ENCODE peak calls at places on chromosomes 12 and 14, in four cellular contexts. D is SK-N-SH, S is A549, P is K562. G is an unnamed sample.

GRCh38 chr14:100100032-100100405 is 34.8 kb downstream of the EVL start:
- DNase-seq in S (no peak), D (no peak), P (no peak), G (no peak)

GRCh38 chr14:30143617-30144016 is 216.0 kb upstream of the PRKD1 start:
- DNase-seq in P (no peak), D (no peak), S (no peak), G (no peak)

GRCh38 chr14:56129941-56130340 is 11.7 kb downstream of the PELI2 start:
- DNase-seq in S (no peak), P (no peak), D (no peak), G (peak)

GRCh38 chr14:32913725-32914124 is 25.0 kb upstream of the NPAS3 start:
- DNase-seq in S (no peak), D (peak), P (no peak), G (no peak)

GRCh38 chr12:12070674-12071661 is at the start of gene BCL2L14:
- DNase-seq in S (no peak), P (no peak), D (no peak), G (no peak)

GRCh38 chr12:108768591-108769500 is 37.5 kb upstream of the CORO1C start:
- DNase-seq in S (peak), P (peak), D (peak), G (no peak)

GRCh38 chr12:79782197-79782890 is 91.6 kb upstream of the PAWR start:
- DNase-seq in D (no peak), S (peak), P (no peak), G (peak)

GRCh38 chr14:43651185-43651787 is 855.8 kb downstream of the FSCB start:
- DNase-seq in P (no peak), D (no peak), S (no peak), G (no peak)

GRCh38 chr12:89864419-89864818 is 155.8 kb upstream of the ATP2B1 start:
- DNase-seq in S (no peak), D (no peak), P (no peak), G (no peak)

GRCh38 chr12:52895726-52896189 is 9.1 kb downstream of the KRT8 start:
- DNase-seq in D (no peak), P (no peak), S (peak), G (no peak)

GRCh38 chr12:120534703-120535655 is 823 bp downstream of the RNF10 start:
- DNase-seq in P (peak), S (peak), D (peak), G (peak)

GRCh38 chr12:25089738-25090137 is 105.2 kb downstream of the DNAI7 start:
- DNase-seq in S (no peak), P (no peak), D (no peak), G (peak)

GRCh38 chr12:14126692-14127091 is 145.3 kb upstream of the GRIN2B start:
- DNase-seq in D (no peak), P (no peak), S (no peak), G (no peak)

GRCh38 chr14:68466491-68466977 is 326.3 kb downstream of the ZFP36L1 start:
- DNase-seq in D (no peak), P (no peak), S (peak), G (peak)

GRCh38 chr14:105491366-105492006 is 440 bp downstream of the TEDC1 start:
- DNase-seq in S (peak), P (peak), D (peak), G (peak)

GRCh38 chr14:59356298-59356697 is 108.9 kb downstream of the GPR135 start:
- DNase-seq in P (no peak), D (no peak), S (no peak), G (no peak)

GRCh38 chr14:69423279-69423678 is 24.8 kb downstream of the SLC39A9 start:
- DNase-seq in D (no peak), P (no peak), S (no peak), G (no peak)

GRCh38 chr12:122503147-122503751 is 2.5 kb upstream of the ZCCHC8 start:
- DNase-seq in D (no peak), P (no peak), S (no peak), G (no peak)

GRCh38 chr12:132804426-132804861 is 24.2 kb downstream of the GOLGA3 start:
- DNase-seq in P (peak), D (no peak), S (peak), G (no peak)

GRCh38 chr14:41986726-41987125 is 380.1 kb downstream of the LRFN5 start:
- DNase-seq in S (no peak), P (no peak), D (no peak), G (no peak)

GRCh38 chr14:95388699-95389098 is 69.0 kb upstream of the CLMN start:
- DNase-seq in P (no peak), D (no peak), S (no peak), G (no peak)

GRCh38 chr12:65881348-65881961 is 57.2 kb downstream of the HMGA2 start:
- DNase-seq in S (no peak), D (no peak), P (no peak), G (no peak)

GRCh38 chr12:8077207-8077606 is 4.9 kb upstream of the NECAP1 start:
- DNase-seq in D (peak), P (no peak), S (no peak), G (peak)

GRCh38 chr14:22982477-22983245 is at the start of gene AJUBA:
- DNase-seq in S (peak), D (peak), P (peak), G (peak)
- TF ChIP-seq MAX in S (peak), D (peak), P (peak), G (peak)

DNA sequence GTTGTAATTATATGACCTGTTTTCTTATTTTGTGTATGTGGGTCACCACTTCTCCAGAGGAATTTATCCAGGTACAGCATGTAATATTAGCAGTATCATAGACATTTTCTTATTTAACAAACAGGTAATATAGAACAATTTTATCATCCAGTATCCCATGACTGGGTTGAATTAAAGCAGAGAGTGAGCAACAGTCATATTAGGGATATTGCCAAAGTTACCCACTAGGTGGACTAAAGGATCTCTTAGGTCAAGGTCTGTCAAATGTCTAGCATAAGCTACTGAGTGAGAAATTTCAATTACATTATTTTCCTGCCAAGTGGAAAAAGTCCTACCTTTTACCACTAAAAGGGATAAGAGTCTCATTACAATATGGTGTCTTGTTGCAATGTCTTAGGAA is 62.1 kb upstream of the TRIM9 start:
- DNase-seq in D (peak), S (peak), P (no peak), G (peak)
- TF ChIP-seq CTCF in D (peak), S (peak), P (peak), G (no peak)

DNA sequence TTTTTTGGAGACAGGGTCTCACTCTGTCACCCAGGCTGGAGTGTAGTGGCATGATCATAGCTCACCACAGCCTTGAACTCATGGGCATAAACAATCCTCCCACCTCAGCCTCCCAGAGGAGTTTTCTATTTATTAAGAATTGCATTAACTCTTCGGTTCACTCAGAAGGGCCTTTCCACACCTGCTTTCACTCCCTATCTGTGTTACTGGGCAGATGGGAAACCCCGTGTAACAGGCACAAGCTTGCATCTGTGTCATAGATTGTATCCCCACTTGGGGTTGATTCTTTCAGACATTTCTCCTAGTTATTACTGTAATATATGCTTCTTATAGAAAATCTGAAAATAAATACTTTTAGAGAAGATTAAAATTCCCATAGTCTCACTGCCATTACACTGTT is 38.7 kb downstream of the STX2 start:
- DNase-seq in S (no peak), P (no peak), D (no peak), G (no peak)
- TF ChIP-seq MAX in S (no peak), P (no peak), D (no peak), G (no peak)

GRCh38 chr14:21326972-21327371 is 47.1 kb downstream of the RPGRIP1 start:
- DNase-seq in S (peak), P (no peak), D (no peak), G (no peak)
- TF ChIP-seq CTCF in S (no peak), P (no peak), D (no peak), G (no peak)

DNA sequence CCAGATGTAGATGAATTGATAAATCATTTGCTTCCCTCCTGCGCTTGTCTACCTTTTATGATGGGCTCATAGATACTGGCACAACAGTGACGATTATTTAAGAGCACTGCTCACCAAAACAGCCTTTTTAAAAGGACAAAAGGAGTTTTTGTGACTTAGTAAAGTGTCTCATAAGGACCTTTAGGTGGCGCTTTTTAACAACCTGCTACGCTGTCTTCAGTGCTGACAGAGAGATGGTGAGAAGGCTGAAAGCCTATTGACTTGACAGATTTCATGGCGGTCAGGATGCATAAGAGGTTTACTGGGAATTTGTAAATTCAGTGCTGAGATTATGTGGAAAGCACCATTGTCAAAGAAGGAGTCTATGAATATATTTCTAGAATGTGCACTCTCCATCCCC is 87.6 kb downstream of the SLC15A5 start:
- DNase-seq in P (no peak), S (peak), D (no peak), G (peak)
- TF ChIP-seq MAX in P (no peak), S (no peak), D (no peak), G (no peak)